ENCODE peak calls at places on chromosome 18, in eight cellular contexts. F is GM13976, M is heart left ventricle, J is foreskin fibroblast, T is B cell, U is foreskin keratinocyte, X is neural crest cell, A is PC-3. N is an unnamed sample.

GRCh38 chr18:26832302-26832701 is 33.2 kb downstream of the AQP4 start:
- DNase-seq in F (no peak), M (no peak), X (no peak), U (no peak), A (no peak), J (no peak), T (no peak), N (no peak)

GRCh38 chr18:26813043-26813442 is 52.5 kb downstream of the AQP4 start:
- DNase-seq in F (peak; percentile 22), X (no peak), T (peak; percentile 1), M (no peak), U (peak; percentile 18), J (no peak), A (peak; percentile 58), N (peak; percentile 22)

GRCh38 chr18:48570313-48570712 is 31.5 kb downstream of the CTIF start:
- DNase-seq in J (no peak), M (peak; percentile 23), T (no peak), F (no peak), X (no peak), A (no peak), U (no peak), N (no peak)

GRCh38 chr18:11845653-11846052 is 5.6 kb upstream of the CHMP1B start:
- DNase-seq in F (no peak), A (no peak), T (no peak), X (no peak), U (no peak), M (no peak), J (no peak), N (no peak)

GRCh38 chr18:499351-500229 is 911 bp downstream of the COLEC12 start:
- DNase-seq in J (peak; percentile 87), U (no peak), X (peak; percentile 8), F (no peak), M (no peak), T (no peak), A (peak; percentile 52), N (no peak)

GRCh38 chr18:67628674-67629073 is 112.2 kb upstream of the DSEL start:
- DNase-seq in F (no peak), A (no peak), M (no peak), X (no peak), J (no peak), U (no peak), T (no peak), N (no peak)

GRCh38 chr18:79928563-79928960 is 22.9 kb downstream of the SLC66A2 start:
- DNase-seq in F (no peak), X (no peak), A (no peak), M (no peak), U (no peak), T (no peak), J (no peak), N (no peak)

GRCh38 chr18:9516437-9517064 is 41.2 kb downstream of the RALBP1 start:
- DNase-seq in A (peak; percentile 79), F (peak; percentile 56), J (peak; percentile 52), M (no peak), X (no peak), T (peak; percentile 46), U (no peak), N (peak; percentile 58)

GRCh38 chr18:35122586-35123224 is 81.5 kb downstream of the MAPRE2 start:
- DNase-seq in J (no peak), F (no peak), M (no peak), U (peak; percentile 5), X (peak; percentile 26), A (no peak), T (peak; percentile 29), N (no peak)

GRCh38 chr18:54117853-54118773 is 106.4 kb downstream of the MBD2 start:
- DNase-seq in F (no peak), U (no peak), A (no peak), M (no peak), J (peak; percentile 35), T (no peak), X (no peak), N (no peak)

GRCh38 chr18:44229693-44230108 is 451.0 kb upstream of the SETBP1 start:
- DNase-seq in X (no peak), T (no peak), U (peak; percentile 14), F (no peak), J (peak; percentile 78), M (peak; percentile 89), A (peak; percentile 22), N (no peak)

GRCh38 chr18:58447342-58448190 is 181.3 kb downstream of the ALPK2 start:
- DNase-seq in U (no peak), F (no peak), T (no peak), J (peak; percentile 53), M (no peak), X (no peak), A (no peak), N (no peak)

GRCh38 chr18:13217466-13217961 is 1.0 kb upstream of the LDLRAD4 start:
- DNase-seq in J (peak; percentile 43), F (peak; percentile 72), U (no peak), T (peak; percentile 72), X (peak; percentile 38), A (no peak), M (peak; percentile 74), N (peak; percentile 56)

GRCh38 chr18:37222383-37223378 is 342.9 kb downstream of the CELF4 start:
- DNase-seq in F (no peak), J (no peak), T (no peak), X (no peak), M (no peak), U (no peak), A (no peak), N (no peak)

GRCh38 chr18:58262581-58262980 is 218.6 kb downstream of the NEDD4L start:
- DNase-seq in A (no peak), M (no peak), T (no peak), J (no peak), U (no peak), F (no peak), X (no peak), N (no peak)

GRCh38 chr18:47261902-47262301 is 10.4 kb upstream of the SKOR2 start:
- DNase-seq in F (no peak), T (no peak), X (no peak), A (no peak), J (no peak), U (no peak), M (no peak), N (no peak)

GRCh38 chr18:47262397-47263196 is 11.1 kb upstream of the SKOR2 start:
- DNase-seq in F (no peak), X (no peak), T (no peak), U (no peak), A (no peak), M (no peak), J (no peak), N (no peak)

GRCh38 chr18:47260138-47260923 is 8.9 kb upstream of the SKOR2 start:
- DNase-seq in A (peak; percentile 9), U (no peak), X (peak; percentile 78), F (no peak), J (peak; percentile 63), M (no peak), T (no peak), N (peak; percentile 55)

GRCh38 chr18:47263197-47263827 is 11.9 kb upstream of the SKOR2 start:
- DNase-seq in X (no peak), J (peak; percentile 24), M (no peak), F (no peak), U (no peak), A (no peak), T (no peak), N (no peak)

GRCh38 chr18:47260924-47261701 is 9.7 kb upstream of the SKOR2 start:
- DNase-seq in F (no peak), U (no peak), X (no peak), T (no peak), J (no peak), A (no peak), M (no peak), N (no peak)
- TF ChIP-seq CTCF in F (no peak), U (peak; percentile 23), X (peak; percentile 28), T (no peak), J (no peak), A (no peak), M (no peak), N (no peak)

GRCh38 chr18:22176282-22176621 is 6.9 kb downstream of the GATA6 start:
- DNase-seq in A (no peak), X (no peak), J (no peak), U (no peak), T (no peak), M (no peak), F (no peak), N (no peak)

GRCh38 chr18:22173928-22174301 is 4.5 kb downstream of the GATA6 start:
- DNase-seq in A (no peak), X (no peak), T (no peak), U (no peak), F (no peak), M (no peak), J (no peak), N (no peak)

GRCh38 chr18:22175326-22175725 is 5.9 kb downstream of the GATA6 start:
- DNase-seq in X (no peak), M (no peak), U (no peak), T (no peak), F (no peak), A (no peak), J (no peak), N (no peak)

GRCh38 chr18:22173221-22173927 is 4.0 kb downstream of the GATA6 start:
- DNase-seq in M (no peak), X (no peak), U (no peak), A (no peak), J (no peak), F (no peak), T (no peak), N (no peak)

GRCh38 chr18:22174341-22175148 is 5.2 kb downstream of the GATA6 start:
- DNase-seq in X (no peak), F (no peak), U (no peak), A (no peak), J (no peak), T (no peak), M (no peak), N (no peak)
- TF ChIP-seq CTCF in X (no peak), F (no peak), U (peak; percentile 31), A (no peak), J (no peak), T (no peak), M (no peak), N (no peak)

GRCh38 chr18:55404136-55404810 is 183.7 kb downstream of the TCF4 start:
- DNase-seq in F (no peak), X (no peak), T (no peak), U (no peak), J (no peak), A (no peak), M (no peak), N (no peak)

GRCh38 chr18:55407191-55407590 is 180.8 kb downstream of the TCF4 start:
- DNase-seq in U (no peak), J (no peak), X (no peak), A (no peak), M (no peak), T (no peak), F (no peak), N (no peak)

GRCh38 chr18:55404811-55405654 is 183.0 kb downstream of the TCF4 start:
- DNase-seq in U (no peak), J (peak; percentile 43), A (no peak), M (no peak), T (no peak), X (no peak), F (no peak), N (no peak)

GRCh38 chr18:55406374-55407045 is 181.5 kb downstream of the TCF4 start:
- DNase-seq in U (no peak), X (no peak), A (no peak), T (no peak), F (no peak), M (no peak), J (peak; percentile 25), N (no peak)

GRCh38 chr18:55405655-55406373 is 182.2 kb downstream of the TCF4 start:
- DNase-seq in X (no peak), J (peak; percentile 95), T (no peak), A (peak; percentile 93), M (peak; percentile 92), F (no peak), U (peak; percentile 55), N (no peak)
- TF ChIP-seq CTCF in X (no peak), J (no peak), T (no peak), A (no peak), M (peak; percentile 5), F (no peak), U (no peak), N (no peak)

GRCh38 chr18:55477537-55478300 is 110.3 kb downstream of the TCF4 start:
- DNase-seq in F (peak; percentile 37), M (no peak), A (peak; percentile 45), J (peak; percentile 56), T (peak; percentile 63), U (peak; percentile 22), X (no peak), N (peak; percentile 35)
- TF ChIP-seq CTCF in F (no peak), M (no peak), A (peak; percentile 31), J (no peak), T (peak; percentile 20), U (peak; percentile 30), X (no peak), N (no peak)

N was measured in GM10248.